ENCODE peak calls at places on chromosomes 13 and 19, in seven cellular contexts. X, T, Q, Z, R, J and P are unnamed samples.

GRCh38 chr13:60112771-60113170 is 51.0 kb downstream of the DIAPH3 start:
- DNase-seq in Q (no peak), R (no peak), J (no peak), T (no peak), X (no peak), Z (no peak), P (no peak)

GRCh38 chr13:35474551-35474950 is 1.9 kb downstream of the MAB21L1 start:
- DNase-seq in Z (no peak), Q (no peak), J (no peak), T (no peak), X (no peak), R (no peak), P (no peak)

GRCh38 chr19:48656840-48657474 is 11.0 kb upstream of the CA11 start:
- DNase-seq in Q (no peak), R (no peak), T (no peak), Z (no peak), J (no peak), X (no peak), P (no peak)

GRCh38 chr19:1668339-1669123 is 16.1 kb upstream of the TCF3 start:
- DNase-seq in R (no peak), Q (no peak), X (no peak), Z (no peak), J (no peak), T (no peak), P (no peak)

GRCh38 chr19:33194527-33194883 is 375 bp downstream of the LRP3 start:
- DNase-seq in X (no peak), J (no peak), Q (no peak), T (no peak), Z (no peak), R (no peak), P (no peak)

GRCh38 chr13:50805805-50806204 is 37.7 kb downstream of the DLEU7 start:
- DNase-seq in J (no peak), Z (peak), Q (no peak), T (no peak), X (no peak), R (peak), P (peak)

GRCh38 chr19:17073869-17074627 is 1.2 kb downstream of the HAUS8 start:
- DNase-seq in T (peak), J (no peak), X (no peak), R (no peak), Q (no peak), Z (no peak), P (peak)

GRCh38 chr13:28045861-28046260 is 54.5 kb downstream of the FLT3 start:
- DNase-seq in Z (no peak), J (no peak), R (no peak), Q (no peak), X (no peak), T (no peak), P (no peak)

GRCh38 chr19:16030964-16031871 is 45.1 kb upstream of the TPM4 start:
- DNase-seq in Z (no peak), T (no peak), X (no peak), Q (no peak), R (no peak), J (peak), P (no peak)
- TF ChIP-seq JUND in Z (no peak), T (no peak), X (no peak), Q (no peak), R (no peak), J (no peak), P (no peak)

GRCh38 chr19:49875801-49876421 is 1.2 kb downstream of the AKT1S1 start:
- DNase-seq in Z (no peak), X (no peak), J (peak), Q (no peak), R (peak), T (peak), P (no peak)
- TF ChIP-seq JUND in Z (no peak), X (no peak), J (no peak), Q (no peak), R (no peak), T (no peak), P (no peak)

GRCh38 chr13:22198001-22198400 is 527.1 kb downstream of the FGF9 start:
- DNase-seq in J (no peak), R (no peak), X (no peak), T (no peak), Q (no peak), Z (no peak), P (no peak)
- TF ChIP-seq JUND in J (no peak), R (no peak), X (no peak), T (no peak), Q (no peak), Z (no peak), P (no peak)

DNA sequence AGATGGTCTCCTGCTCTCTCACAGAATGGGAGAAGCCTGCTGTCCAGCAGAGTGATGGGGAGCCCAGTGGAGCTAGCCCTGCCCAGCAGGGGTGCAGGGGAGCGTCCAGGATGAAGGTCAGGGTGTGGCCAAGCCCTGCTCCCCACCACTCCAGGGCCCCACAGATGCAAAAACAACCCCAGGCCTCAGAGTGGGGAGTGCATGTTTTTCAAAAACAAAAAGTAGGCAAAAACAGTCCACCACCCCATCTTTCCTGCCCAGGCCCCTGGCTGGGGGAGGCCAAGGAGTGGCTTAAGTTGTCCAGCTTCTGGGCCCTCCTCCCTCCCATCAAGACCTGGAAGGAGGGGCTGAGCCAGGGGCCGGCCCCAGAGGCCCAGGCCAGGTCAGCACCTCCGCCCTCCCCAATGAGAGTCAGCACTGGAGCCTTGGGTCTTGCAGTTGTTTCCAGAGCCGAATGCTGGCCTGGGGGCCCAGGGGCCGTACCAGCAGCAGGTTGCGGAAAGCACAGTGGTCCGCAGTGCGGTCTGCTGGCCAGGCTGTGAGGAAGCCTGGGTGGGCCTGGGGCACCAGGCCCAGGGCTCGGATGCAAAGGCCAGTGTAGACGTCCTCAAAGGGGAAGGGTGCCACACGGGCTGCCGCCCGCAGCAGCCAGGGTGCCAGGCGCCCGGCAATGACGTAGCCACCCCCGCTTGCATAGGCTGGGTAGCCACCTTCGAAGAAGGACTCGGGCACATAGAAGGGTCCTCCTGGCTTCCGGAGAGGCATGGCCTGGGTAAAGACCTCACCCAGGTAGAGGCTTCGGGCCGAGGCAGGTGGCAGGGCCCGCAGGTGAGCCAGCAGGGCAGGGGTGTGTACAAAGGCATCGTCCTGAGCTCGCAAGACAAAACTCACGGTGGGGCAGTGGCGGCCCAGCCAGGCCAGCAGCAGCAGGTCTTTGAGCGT is 1.7 kb downstream of the B3GNT8 start:
- DNase-seq in R (no peak), Z (no peak), T (no peak), Q (no peak), X (no peak), J (no peak), P (no peak)
- TF ChIP-seq JUND in R (no peak), Z (no peak), T (no peak), Q (no peak), X (no peak), J (no peak), P (no peak)

GRCh38 chr19:3284759-3285646 is 60.5 kb downstream of the CELF5 start:
- DNase-seq in R (peak), J (peak), X (peak), T (peak), Z (peak), Q (no peak), P (peak)
- TF ChIP-seq JUND in R (no peak), J (no peak), X (no peak), T (no peak), Z (no peak), Q (no peak), P (no peak)